ENCODE peak calls at places on chromosomes 3 and 15, in five cellular contexts. E, U, S, F and Z are unnamed samples.

GRCh38 chr3:86996261-86996955 is 5.5 kb upstream of the VGLL3 start:
- DNase-seq in F (no peak), S (no peak), U (no peak), E (no peak), Z (no peak)

GRCh38 chr15:66848666-66849392 is 146.8 kb downstream of the SMAD6 start:
- DNase-seq in U (no peak), S (no peak), E (no peak), F (no peak), Z (no peak)

GRCh38 chr3:43153189-43154083 is 47.6 kb upstream of the POMGNT2 start:
- DNase-seq in S (peak; percentile 94), U (no peak), E (no peak), F (no peak), Z (no peak)

GRCh38 chr3:51862886-51863285 is 1.5 kb downstream of the IQCF2 start:
- DNase-seq in U (no peak), F (no peak), S (no peak), E (no peak), Z (no peak)

GRCh38 chr3:25313286-25313685 is 114.8 kb upstream of the RARB start:
- DNase-seq in S (no peak), E (no peak), F (no peak), U (no peak), Z (no peak)

GRCh38 chr15:63169796-63170195 is 12.5 kb upstream of the RPS27L start:
- DNase-seq in F (no peak), E (no peak), S (no peak), U (no peak), Z (no peak)

GRCh38 chr3:23183731-23184130 is 19.4 kb upstream of the UBE2E2 start:
- DNase-seq in F (peak; percentile 70), E (no peak), U (peak; percentile 46), S (no peak), Z (no peak)

GRCh38 chr3:149472393-149472792 is 2.1 kb upstream of the TM4SF4 start:
- DNase-seq in S (peak; percentile 48), F (no peak), E (no peak), U (no peak), Z (no peak)

GRCh38 chr3:118960876-118961275 is 73.8 kb downstream of the IGSF11 start:
- DNase-seq in U (no peak), F (no peak), S (no peak), E (no peak), Z (no peak)

GRCh38 chr3:140595295-140595694 is 82.6 kb upstream of the TRIM42 start:
- DNase-seq in S (peak; percentile 60), E (no peak), F (no peak), U (no peak), Z (peak; percentile 43)

GRCh38 chr3:110767156-110767555 is 304.5 kb upstream of the NECTIN3 start:
- DNase-seq in S (no peak), F (no peak), U (no peak), E (no peak), Z (no peak)

GRCh38 chr15:69305204-69305931 is 6.7 kb downstream of the PAQR5 start:
- DNase-seq in F (no peak), E (no peak), U (no peak), S (peak; percentile 90), Z (no peak)

GRCh38 chr3:109897734-109898133 is 560.4 kb upstream of the DPPA4 start:
- DNase-seq in E (no peak), S (no peak), U (no peak), F (no peak), Z (no peak)

GRCh38 chr3:100006570-100007271 is 107.6 kb downstream of the FILIP1L start:
- DNase-seq in F (no peak), S (no peak), E (no peak), U (no peak), Z (peak; percentile 79)

GRCh38 chr3:101803152-101803782 is 24.3 kb downstream of the NXPE3 start:
- DNase-seq in F (peak; percentile 55), S (no peak), E (peak; percentile 45), U (peak; percentile 26), Z (peak; percentile 34)

GRCh38 chr3:172750368-172751187 is at the start of gene ECT2:
- DNase-seq in S (peak; percentile 96), E (peak; percentile 94), U (peak; percentile 98), F (peak; percentile 99), Z (peak; percentile 100)

GRCh38 chr3:14297784-14298236 is 104.6 kb upstream of the SLC6A6 start:
- DNase-seq in S (no peak), U (no peak), F (no peak), E (no peak), Z (no peak)